ENCODE peak calls at places on chromosomes 7 and 10, in seven cellular contexts. One of them, this sample, is unnamed.

GRCh38 chr7:152762056-152762455 is 2.5 kb downstream of the ACTR3B start:
- DNase-seq in lower lobe of right lung: no peak
- DNase-seq in mesendoderm: no peak
- DNase-seq in stomach: no peak
- DNase-seq in WERI-Rb-1: no peak
- DNase-seq in adrenal gland: no peak
- DNase-seq in left lung: no peak
- DNase-seq in this sample: no peak

GRCh38 chr10:130967161-130967560 is 344.4 kb downstream of the TCERG1L start:
- DNase-seq in left lung: no peak
- DNase-seq in adrenal gland: no peak
- DNase-seq in lower lobe of right lung: no peak
- DNase-seq in stomach: no peak
- DNase-seq in WERI-Rb-1: no peak
- DNase-seq in mesendoderm: no peak
- DNase-seq in this sample: no peak

GRCh38 chr10:76007206-76007605 is 575.8 kb downstream of the LRMDA start:
- DNase-seq in adrenal gland: no peak
- DNase-seq in left lung: no peak
- DNase-seq in stomach: no peak
- DNase-seq in mesendoderm: no peak
- DNase-seq in WERI-Rb-1: no peak
- DNase-seq in lower lobe of right lung: no peak
- DNase-seq in this sample: no peak

GRCh38 chr7:21041252-21041651 is 254.6 kb upstream of the SP8 start:
- DNase-seq in mesendoderm: no peak
- DNase-seq in WERI-Rb-1: no peak
- DNase-seq in left lung: no peak
- DNase-seq in adrenal gland: no peak
- DNase-seq in stomach: no peak
- DNase-seq in lower lobe of right lung: no peak
- DNase-seq in this sample: no peak

GRCh38 chr10:101341438-101341837 is 12.5 kb upstream of the BTRC start:
- DNase-seq in adrenal gland: no peak
- DNase-seq in WERI-Rb-1: no peak
- DNase-seq in stomach: no peak
- DNase-seq in left lung: no peak
- DNase-seq in mesendoderm: no peak
- DNase-seq in lower lobe of right lung: no peak
- DNase-seq in this sample: no peak

GRCh38 chr7:13800694-13801448 is 188.6 kb downstream of the ETV1 start:
- DNase-seq in left lung: no peak
- DNase-seq in stomach: peak
- DNase-seq in mesendoderm: no peak
- DNase-seq in lower lobe of right lung: no peak
- DNase-seq in adrenal gland: no peak
- DNase-seq in WERI-Rb-1: no peak
- DNase-seq in this sample: no peak

GRCh38 chr7:143322646-143323343 is 6.9 kb downstream of the CLCN1 start:
- DNase-seq in lower lobe of right lung: no peak
- DNase-seq in mesendoderm: no peak
- DNase-seq in left lung: peak
- DNase-seq in WERI-Rb-1: no peak
- DNase-seq in adrenal gland: peak
- DNase-seq in stomach: no peak
- DNase-seq in this sample: no peak

GRCh38 chr7:46565257-46565656 is 644.2 kb upstream of the IGFBP3 start:
- DNase-seq in stomach: no peak
- DNase-seq in lower lobe of right lung: no peak
- DNase-seq in WERI-Rb-1: no peak
- DNase-seq in left lung: no peak
- DNase-seq in mesendoderm: no peak
- DNase-seq in adrenal gland: no peak
- DNase-seq in this sample: no peak

GRCh38 chr10:34789993-34790506 is 25.0 kb downstream of the PARD3 start:
- DNase-seq in stomach: no peak
- DNase-seq in lower lobe of right lung: no peak
- DNase-seq in WERI-Rb-1: no peak
- DNase-seq in left lung: no peak
- DNase-seq in mesendoderm: peak
- DNase-seq in adrenal gland: no peak
- DNase-seq in this sample: no peak

GRCh38 chr10:66925896-66926719 is at the start of gene LRRTM3:
- DNase-seq in adrenal gland: peak
- DNase-seq in lower lobe of right lung: no peak
- DNase-seq in WERI-Rb-1: peak
- DNase-seq in mesendoderm: peak
- DNase-seq in stomach: peak
- DNase-seq in left lung: peak
- DNase-seq in this sample: no peak

GRCh38 chr7:128274246-128274889 is 33.3 kb downstream of the LEP start:
- DNase-seq in left lung: no peak
- DNase-seq in stomach: no peak
- DNase-seq in adrenal gland: no peak
- DNase-seq in WERI-Rb-1: no peak
- DNase-seq in lower lobe of right lung: no peak
- DNase-seq in mesendoderm: no peak
- DNase-seq in this sample: no peak

GRCh38 chr10:6780008-6780677 is 200.1 kb upstream of the PRKCQ start:
- DNase-seq in left lung: no peak
- DNase-seq in lower lobe of right lung: no peak
- DNase-seq in mesendoderm: no peak
- DNase-seq in adrenal gland: no peak
- DNase-seq in WERI-Rb-1: no peak
- DNase-seq in stomach: no peak
- DNase-seq in this sample: no peak

GRCh38 chr10:58258977-58259692 is 8.6 kb downstream of the IPMK start:
- DNase-seq in adrenal gland: no peak
- DNase-seq in WERI-Rb-1: no peak
- DNase-seq in left lung: no peak
- DNase-seq in lower lobe of right lung: no peak
- DNase-seq in stomach: no peak
- DNase-seq in mesendoderm: no peak
- DNase-seq in this sample: no peak

GRCh38 chr10:81978238-81978637 is 103.2 kb downstream of the NRG3 start:
- DNase-seq in stomach: no peak
- DNase-seq in mesendoderm: peak
- DNase-seq in lower lobe of right lung: no peak
- DNase-seq in adrenal gland: no peak
- DNase-seq in left lung: no peak
- DNase-seq in WERI-Rb-1: no peak
- DNase-seq in this sample: no peak

GRCh38 chr7:123355576-123356195 is 155.9 kb upstream of the SLC13A1 start:
- DNase-seq in mesendoderm: peak
- DNase-seq in WERI-Rb-1: no peak
- DNase-seq in stomach: no peak
- DNase-seq in left lung: no peak
- DNase-seq in lower lobe of right lung: no peak
- DNase-seq in adrenal gland: no peak
- DNase-seq in this sample: no peak

GRCh38 chr10:102504179-102504975 is 605 bp downstream of the SUFU start:
- DNase-seq in mesendoderm: peak
- DNase-seq in stomach: peak
- DNase-seq in left lung: peak
- DNase-seq in WERI-Rb-1: peak
- DNase-seq in lower lobe of right lung: peak
- DNase-seq in adrenal gland: peak
- DNase-seq in this sample: peak

GRCh38 chr7:88111136-88111748 is 108.6 kb downstream of the SRI start:
- DNase-seq in stomach: no peak
- DNase-seq in left lung: no peak
- DNase-seq in adrenal gland: no peak
- DNase-seq in mesendoderm: peak
- DNase-seq in lower lobe of right lung: no peak
- DNase-seq in WERI-Rb-1: no peak
- DNase-seq in this sample: no peak

GRCh38 chr7:105177026-105177425 is 163.0 kb downstream of the KMT2E start:
- DNase-seq in lower lobe of right lung: no peak
- DNase-seq in stomach: no peak
- DNase-seq in mesendoderm: no peak
- DNase-seq in WERI-Rb-1: no peak
- DNase-seq in left lung: no peak
- DNase-seq in adrenal gland: no peak
- DNase-seq in this sample: no peak

DNA sequence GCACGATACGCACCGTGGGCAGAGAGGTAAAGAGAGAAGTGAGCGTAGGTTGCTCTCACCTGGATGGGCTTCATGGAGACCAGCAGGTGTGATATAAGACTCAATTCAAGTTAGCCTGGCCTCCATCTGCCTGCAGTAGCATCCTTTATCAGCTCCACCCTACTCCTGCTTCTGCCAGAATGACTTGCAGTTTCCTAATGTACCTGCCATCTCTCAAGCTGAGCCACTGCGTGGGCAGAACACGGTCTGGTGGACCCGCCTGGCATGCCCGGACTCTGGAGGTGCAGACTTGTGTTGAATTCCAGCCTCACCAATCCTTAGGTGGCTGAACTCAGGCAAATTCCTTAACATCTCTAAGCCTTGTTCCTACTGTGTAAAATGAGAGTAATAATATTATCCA is 64.3 kb downstream of the STEAP1B start:
- DNase-seq in mesendoderm: no peak
- DNase-seq in adrenal gland: no peak
- DNase-seq in WERI-Rb-1: no peak
- DNase-seq in lower lobe of right lung: no peak
- DNase-seq in stomach: no peak
- DNase-seq in left lung: no peak
- DNase-seq in this sample: no peak
- H3K27ac ChIP-seq in mesendoderm: no peak
- H3K27ac ChIP-seq in adrenal gland: no peak
- H3K27ac ChIP-seq in WERI-Rb-1: no peak
- H3K27ac ChIP-seq in lower lobe of right lung: no peak
- H3K27ac ChIP-seq in stomach: no peak
- H3K27ac ChIP-seq in left lung: no peak
- H3K27ac ChIP-seq in this sample: peak

GRCh38 chr10:68155615-68156205 is 46.4 kb downstream of the MYPN start:
- DNase-seq in stomach: no peak
- DNase-seq in mesendoderm: no peak
- DNase-seq in left lung: no peak
- DNase-seq in WERI-Rb-1: no peak
- DNase-seq in lower lobe of right lung: no peak
- DNase-seq in adrenal gland: no peak
- DNase-seq in this sample: no peak
- H3K27ac ChIP-seq in stomach: no peak
- H3K27ac ChIP-seq in mesendoderm: no peak
- H3K27ac ChIP-seq in left lung: no peak
- H3K27ac ChIP-seq in WERI-Rb-1: no peak
- H3K27ac ChIP-seq in lower lobe of right lung: no peak
- H3K27ac ChIP-seq in adrenal gland: peak
- H3K27ac ChIP-seq in this sample: no peak

GRCh38 chr10:88063861-88064521 is 200.6 kb downstream of the PTEN start:
- DNase-seq in adrenal gland: no peak
- DNase-seq in left lung: no peak
- DNase-seq in stomach: no peak
- DNase-seq in WERI-Rb-1: no peak
- DNase-seq in mesendoderm: no peak
- DNase-seq in lower lobe of right lung: no peak
- DNase-seq in this sample: no peak
- H3K27ac ChIP-seq in adrenal gland: peak
- H3K27ac ChIP-seq in left lung: peak
- H3K27ac ChIP-seq in stomach: peak
- H3K27ac ChIP-seq in WERI-Rb-1: no peak
- H3K27ac ChIP-seq in mesendoderm: no peak
- H3K27ac ChIP-seq in lower lobe of right lung: peak
- H3K27ac ChIP-seq in this sample: peak

GRCh38 chr7:135164357-135165021 is 6.0 kb downstream of the CYREN start:
- DNase-seq in left lung: no peak
- DNase-seq in lower lobe of right lung: no peak
- DNase-seq in mesendoderm: no peak
- DNase-seq in stomach: no peak
- DNase-seq in adrenal gland: no peak
- DNase-seq in WERI-Rb-1: no peak
- DNase-seq in this sample: peak

GRCh38 chr7:135160858-135161653 is 9.5 kb downstream of the CYREN start:
- DNase-seq in stomach: no peak
- DNase-seq in mesendoderm: peak
- DNase-seq in left lung: no peak
- DNase-seq in adrenal gland: no peak
- DNase-seq in lower lobe of right lung: no peak
- DNase-seq in WERI-Rb-1: no peak
- DNase-seq in this sample: peak

GRCh38 chr7:135160098-135160857 is 10.2 kb downstream of the CYREN start:
- DNase-seq in stomach: no peak
- DNase-seq in lower lobe of right lung: no peak
- DNase-seq in mesendoderm: peak
- DNase-seq in adrenal gland: no peak
- DNase-seq in left lung: no peak
- DNase-seq in WERI-Rb-1: no peak
- DNase-seq in this sample: no peak

GRCh38 chr7:135161669-135162068 is 8.8 kb downstream of the CYREN start:
- DNase-seq in stomach: no peak
- DNase-seq in adrenal gland: no peak
- DNase-seq in WERI-Rb-1: no peak
- DNase-seq in left lung: no peak
- DNase-seq in lower lobe of right lung: no peak
- DNase-seq in mesendoderm: no peak
- DNase-seq in this sample: no peak

DNA sequence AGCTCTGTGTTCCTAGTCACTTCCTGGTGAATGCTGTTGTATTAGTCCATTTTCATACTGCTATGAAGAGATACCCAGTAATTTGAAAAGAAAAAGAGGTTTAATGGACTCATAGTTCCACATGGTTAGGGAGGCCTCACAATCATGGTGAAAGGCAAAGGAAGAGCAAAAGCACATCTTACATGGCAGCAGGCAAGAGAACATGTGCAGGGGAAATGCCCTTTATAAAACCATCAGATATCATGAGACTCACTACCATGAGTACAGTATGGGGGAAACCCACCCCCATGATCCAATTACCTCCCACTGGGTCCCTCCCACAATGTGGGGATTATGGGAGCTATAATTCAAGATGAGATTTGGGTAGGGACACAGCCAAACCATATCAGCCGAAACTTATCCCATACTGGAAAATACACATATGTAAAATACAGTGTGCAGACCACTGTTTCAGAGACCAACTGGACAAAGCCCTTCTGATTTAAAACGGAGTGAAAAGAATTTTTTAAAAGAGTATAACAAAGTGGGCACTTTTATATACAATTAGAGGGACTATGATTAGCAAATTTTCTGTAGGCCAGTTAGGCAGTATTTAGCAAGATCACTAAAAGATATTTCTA is 8.0 kb downstream of the CYREN start:
- DNase-seq in adrenal gland: no peak
- DNase-seq in stomach: no peak
- DNase-seq in lower lobe of right lung: no peak
- DNase-seq in left lung: no peak
- DNase-seq in WERI-Rb-1: no peak
- DNase-seq in mesendoderm: no peak
- DNase-seq in this sample: no peak
- H3K27ac ChIP-seq in adrenal gland: peak
- H3K27ac ChIP-seq in stomach: peak
- H3K27ac ChIP-seq in lower lobe of right lung: peak
- H3K27ac ChIP-seq in left lung: no peak
- H3K27ac ChIP-seq in WERI-Rb-1: no peak
- H3K27ac ChIP-seq in mesendoderm: no peak
- H3K27ac ChIP-seq in this sample: peak

GRCh38 chr10:113476673-113477072 is 76.2 kb upstream of the HABP2 start:
- DNase-seq in left lung: no peak
- DNase-seq in stomach: no peak
- DNase-seq in adrenal gland: no peak
- DNase-seq in WERI-Rb-1: no peak
- DNase-seq in mesendoderm: no peak
- DNase-seq in lower lobe of right lung: no peak
- DNase-seq in this sample: no peak
- H3K27ac ChIP-seq in left lung: no peak
- H3K27ac ChIP-seq in stomach: no peak
- H3K27ac ChIP-seq in adrenal gland: no peak
- H3K27ac ChIP-seq in WERI-Rb-1: no peak
- H3K27ac ChIP-seq in mesendoderm: no peak
- H3K27ac ChIP-seq in lower lobe of right lung: peak
- H3K27ac ChIP-seq in this sample: no peak

GRCh38 chr10:70352401-70353097 is 29.9 kb downstream of the LRRC20 start:
- DNase-seq in lower lobe of right lung: no peak
- DNase-seq in WERI-Rb-1: no peak
- DNase-seq in left lung: no peak
- DNase-seq in mesendoderm: no peak
- DNase-seq in stomach: no peak
- DNase-seq in adrenal gland: no peak
- DNase-seq in this sample: peak
- H3K27ac ChIP-seq in lower lobe of right lung: no peak
- H3K27ac ChIP-seq in WERI-Rb-1: no peak
- H3K27ac ChIP-seq in left lung: no peak
- H3K27ac ChIP-seq in mesendoderm: no peak
- H3K27ac ChIP-seq in stomach: no peak
- H3K27ac ChIP-seq in adrenal gland: no peak
- H3K27ac ChIP-seq in this sample: no peak